ENCODE peak calls at places on chromosomes 7 and 10, in nine cellular contexts. One of them, this sample, is unnamed. For H3K4me1, the result is how much of the 10 kb centered on the place peaks cover.

GRCh38 chr7:32941996-32942782 is 15.1 kb upstream of the FKBP9 start:
- DNase-seq in heart left ventricle: peak
- DNase-seq in body of pancreas: peak
- DNase-seq in spleen: peak
- DNase-seq in right lobe of liver: peak
- DNase-seq in stomach: peak
- DNase-seq in K562: peak
- DNase-seq in A549: peak
- DNase-seq in HCT116: no peak
- DNase-seq in this sample: no peak

GRCh38 chr7:79868010-79868409 is 266.6 kb upstream of the GNAI1 start:
- DNase-seq in heart left ventricle: no peak
- DNase-seq in body of pancreas: no peak
- DNase-seq in spleen: no peak
- DNase-seq in right lobe of liver: no peak
- DNase-seq in stomach: no peak
- DNase-seq in K562: no peak
- DNase-seq in A549: no peak
- DNase-seq in HCT116: no peak
- DNase-seq in this sample: no peak

GRCh38 chr7:129989466-129989865 is 36.7 kb upstream of the UBE2H start:
- DNase-seq in heart left ventricle: no peak
- DNase-seq in body of pancreas: no peak
- DNase-seq in spleen: no peak
- DNase-seq in right lobe of liver: no peak
- DNase-seq in stomach: no peak
- DNase-seq in K562: no peak
- DNase-seq in A549: no peak
- DNase-seq in HCT116: peak
- DNase-seq in this sample: no peak

GRCh38 chr10:115525141-115525540 is 432.0 kb downstream of the ATRNL1 start:
- DNase-seq in heart left ventricle: no peak
- DNase-seq in body of pancreas: no peak
- DNase-seq in spleen: no peak
- DNase-seq in right lobe of liver: no peak
- DNase-seq in stomach: no peak
- DNase-seq in K562: no peak
- DNase-seq in A549: no peak
- DNase-seq in HCT116: no peak
- DNase-seq in this sample: no peak

GRCh38 chr7:55971045-55971444 is 6.7 kb downstream of the NIPSNAP2 start:
- DNase-seq in heart left ventricle: peak
- DNase-seq in body of pancreas: no peak
- DNase-seq in spleen: no peak
- DNase-seq in right lobe of liver: no peak
- DNase-seq in stomach: no peak
- DNase-seq in K562: no peak
- DNase-seq in A549: no peak
- DNase-seq in HCT116: no peak
- DNase-seq in this sample: no peak

GRCh38 chr10:60985946-60986345 is 42.0 kb upstream of the RHOBTB1 start:
- DNase-seq in heart left ventricle: no peak
- DNase-seq in body of pancreas: no peak
- DNase-seq in spleen: no peak
- DNase-seq in right lobe of liver: no peak
- DNase-seq in stomach: no peak
- DNase-seq in K562: no peak
- DNase-seq in A549: no peak
- DNase-seq in HCT116: no peak
- DNase-seq in this sample: no peak

GRCh38 chr7:28806841-28807240 is 151.3 kb downstream of the TRIL start:
- DNase-seq in heart left ventricle: no peak
- DNase-seq in body of pancreas: no peak
- DNase-seq in spleen: no peak
- DNase-seq in right lobe of liver: no peak
- DNase-seq in stomach: no peak
- DNase-seq in K562: no peak
- DNase-seq in A549: no peak
- DNase-seq in HCT116: no peak
- DNase-seq in this sample: no peak

GRCh38 chr7:12633589-12633988 is 53.8 kb upstream of the ARL4A start:
- DNase-seq in heart left ventricle: no peak
- DNase-seq in body of pancreas: no peak
- DNase-seq in spleen: no peak
- DNase-seq in right lobe of liver: no peak
- DNase-seq in stomach: no peak
- DNase-seq in K562: no peak
- DNase-seq in A549: no peak
- DNase-seq in HCT116: no peak
- DNase-seq in this sample: no peak

GRCh38 chr10:70435241-70436085 is 6.0 kb downstream of the NODAL start:
- DNase-seq in heart left ventricle: no peak
- DNase-seq in body of pancreas: no peak
- DNase-seq in spleen: no peak
- DNase-seq in right lobe of liver: no peak
- DNase-seq in stomach: no peak
- DNase-seq in K562: no peak
- DNase-seq in A549: no peak
- DNase-seq in HCT116: no peak
- DNase-seq in this sample: no peak

GRCh38 chr7:137755846-137756685 is 90.7 kb downstream of the DGKI start:
- DNase-seq in heart left ventricle: no peak
- DNase-seq in body of pancreas: no peak
- DNase-seq in spleen: no peak
- DNase-seq in right lobe of liver: no peak
- DNase-seq in stomach: no peak
- DNase-seq in K562: no peak
- DNase-seq in A549: no peak
- DNase-seq in HCT116: no peak
- DNase-seq in this sample: no peak

GRCh38 chr7:100827330-100828226 is at the start of gene EPHB4:
- DNase-seq in heart left ventricle: peak
- DNase-seq in body of pancreas: peak
- DNase-seq in spleen: peak
- DNase-seq in right lobe of liver: peak
- DNase-seq in stomach: peak
- DNase-seq in K562: peak
- DNase-seq in A549: peak
- DNase-seq in HCT116: peak
- DNase-seq in this sample: no peak

GRCh38 chr10:116978906-116979305 is 26.1 kb downstream of the SHTN1 start:
- DNase-seq in heart left ventricle: no peak
- DNase-seq in body of pancreas: no peak
- DNase-seq in spleen: no peak
- DNase-seq in right lobe of liver: no peak
- DNase-seq in stomach: no peak
- DNase-seq in K562: no peak
- DNase-seq in A549: no peak
- DNase-seq in HCT116: no peak
- DNase-seq in this sample: no peak

GRCh38 chr7:102451371-102452054 is 13.2 kb downstream of the ALKBH4 start:
- DNase-seq in heart left ventricle: no peak
- DNase-seq in body of pancreas: no peak
- DNase-seq in spleen: no peak
- DNase-seq in right lobe of liver: no peak
- DNase-seq in stomach: no peak
- DNase-seq in K562: peak
- DNase-seq in A549: no peak
- DNase-seq in HCT116: no peak
- DNase-seq in this sample: no peak

GRCh38 chr7:25857376-25858067 is 294.5 kb upstream of the NFE2L3 start:
- DNase-seq in heart left ventricle: no peak
- DNase-seq in body of pancreas: no peak
- DNase-seq in spleen: no peak
- DNase-seq in right lobe of liver: no peak
- DNase-seq in stomach: no peak
- DNase-seq in K562: peak
- DNase-seq in A549: peak
- DNase-seq in HCT116: no peak
- DNase-seq in this sample: no peak

GRCh38 chr7:71236488-71237179 is 104.7 kb downstream of the GALNT17 start:
- DNase-seq in heart left ventricle: peak
- DNase-seq in body of pancreas: peak
- DNase-seq in spleen: no peak
- DNase-seq in right lobe of liver: no peak
- DNase-seq in stomach: no peak
- DNase-seq in K562: no peak
- DNase-seq in A549: no peak
- DNase-seq in HCT116: no peak
- DNase-seq in this sample: no peak

GRCh38 chr7:48148311-48148710 is 22.9 kb upstream of the ABCA13 start:
- DNase-seq in heart left ventricle: no peak
- DNase-seq in body of pancreas: no peak
- DNase-seq in spleen: no peak
- DNase-seq in right lobe of liver: no peak
- DNase-seq in stomach: no peak
- DNase-seq in K562: no peak
- DNase-seq in A549: no peak
- DNase-seq in HCT116: no peak
- DNase-seq in this sample: no peak

GRCh38 chr7:48147078-48147591 is 24.1 kb upstream of the ABCA13 start:
- DNase-seq in heart left ventricle: no peak
- DNase-seq in body of pancreas: no peak
- DNase-seq in spleen: no peak
- DNase-seq in right lobe of liver: no peak
- DNase-seq in stomach: no peak
- DNase-seq in K562: no peak
- DNase-seq in A549: no peak
- DNase-seq in HCT116: no peak
- DNase-seq in this sample: no peak

GRCh38 chr7:48154792-48155413 is 16.4 kb upstream of the ABCA13 start:
- DNase-seq in heart left ventricle: no peak
- DNase-seq in body of pancreas: peak
- DNase-seq in spleen: no peak
- DNase-seq in right lobe of liver: no peak
- DNase-seq in stomach: no peak
- DNase-seq in K562: no peak
- DNase-seq in A549: peak
- DNase-seq in HCT116: peak
- DNase-seq in this sample: no peak

GRCh38 chr7:48149058-48149457 is 22.2 kb upstream of the ABCA13 start:
- DNase-seq in heart left ventricle: no peak
- DNase-seq in body of pancreas: no peak
- DNase-seq in spleen: no peak
- DNase-seq in right lobe of liver: no peak
- DNase-seq in stomach: no peak
- DNase-seq in K562: no peak
- DNase-seq in A549: no peak
- DNase-seq in HCT116: no peak
- DNase-seq in this sample: no peak

GRCh38 chr7:48150086-48150485 is 21.2 kb upstream of the ABCA13 start:
- DNase-seq in heart left ventricle: no peak
- DNase-seq in body of pancreas: no peak
- DNase-seq in spleen: no peak
- DNase-seq in right lobe of liver: no peak
- DNase-seq in stomach: no peak
- DNase-seq in K562: no peak
- DNase-seq in A549: no peak
- DNase-seq in HCT116: no peak
- DNase-seq in this sample: no peak
- H3K4me1 ChIP-seq in heart left ventricle: under half
- H3K4me1 ChIP-seq in body of pancreas: under half
- H3K4me1 ChIP-seq in spleen: under half
- H3K4me1 ChIP-seq in right lobe of liver: under half
- H3K4me1 ChIP-seq in stomach: under half
- H3K4me1 ChIP-seq in K562: under half
- H3K4me1 ChIP-seq in A549: under half
- H3K4me1 ChIP-seq in HCT116: under half
- H3K4me1 ChIP-seq in this sample: under half

GRCh38 chr10:3095373-3096139 is 28.2 kb downstream of the PFKP start:
- DNase-seq in heart left ventricle: no peak
- DNase-seq in body of pancreas: peak
- DNase-seq in spleen: no peak
- DNase-seq in right lobe of liver: no peak
- DNase-seq in stomach: no peak
- DNase-seq in K562: peak
- DNase-seq in A549: peak
- DNase-seq in HCT116: peak
- DNase-seq in this sample: no peak
- TF ChIP-seq POLR2A in heart left ventricle: no peak
- TF ChIP-seq POLR2A in body of pancreas: no peak
- TF ChIP-seq POLR2A in spleen: no peak
- TF ChIP-seq POLR2A in right lobe of liver: no peak
- TF ChIP-seq POLR2A in stomach: no peak
- TF ChIP-seq POLR2A in K562: peak
- TF ChIP-seq POLR2A in A549: no peak
- TF ChIP-seq POLR2A in HCT116: no peak
- TF ChIP-seq POLR2A in this sample: no peak

GRCh38 chr10:101038486-101038885 is 7.5 kb downstream of the SFXN3 start:
- DNase-seq in heart left ventricle: peak
- DNase-seq in body of pancreas: no peak
- DNase-seq in spleen: peak
- DNase-seq in right lobe of liver: no peak
- DNase-seq in stomach: no peak
- DNase-seq in K562: peak
- DNase-seq in A549: no peak
- DNase-seq in HCT116: no peak
- DNase-seq in this sample: no peak

GRCh38 chr10:101035314-101035713 is 4.3 kb downstream of the SFXN3 start:
- DNase-seq in heart left ventricle: peak
- DNase-seq in body of pancreas: no peak
- DNase-seq in spleen: peak
- DNase-seq in right lobe of liver: no peak
- DNase-seq in stomach: no peak
- DNase-seq in K562: no peak
- DNase-seq in A549: no peak
- DNase-seq in HCT116: no peak
- DNase-seq in this sample: no peak

GRCh38 chr10:101032637-101033201 is 1.7 kb downstream of the SFXN3 start:
- DNase-seq in heart left ventricle: peak
- DNase-seq in body of pancreas: peak
- DNase-seq in spleen: no peak
- DNase-seq in right lobe of liver: no peak
- DNase-seq in stomach: peak
- DNase-seq in K562: no peak
- DNase-seq in A549: peak
- DNase-seq in HCT116: peak
- DNase-seq in this sample: peak

GRCh38 chr10:101036726-101037125 is 5.7 kb downstream of the SFXN3 start:
- DNase-seq in heart left ventricle: peak
- DNase-seq in body of pancreas: no peak
- DNase-seq in spleen: peak
- DNase-seq in right lobe of liver: no peak
- DNase-seq in stomach: no peak
- DNase-seq in K562: no peak
- DNase-seq in A549: no peak
- DNase-seq in HCT116: no peak
- DNase-seq in this sample: no peak

GRCh38 chr10:101035916-101036702 is 5.1 kb downstream of the SFXN3 start:
- DNase-seq in heart left ventricle: peak
- DNase-seq in body of pancreas: no peak
- DNase-seq in spleen: peak
- DNase-seq in right lobe of liver: no peak
- DNase-seq in stomach: no peak
- DNase-seq in K562: no peak
- DNase-seq in A549: no peak
- DNase-seq in HCT116: no peak
- DNase-seq in this sample: no peak
- TF ChIP-seq CTCF in heart left ventricle: no peak
- TF ChIP-seq CTCF in body of pancreas: no peak
- TF ChIP-seq CTCF in spleen: no peak
- TF ChIP-seq CTCF in right lobe of liver: no peak
- TF ChIP-seq CTCF in stomach: no peak
- TF ChIP-seq CTCF in K562: no peak
- TF ChIP-seq CTCF in A549: no peak
- TF ChIP-seq CTCF in HCT116: no peak
- TF ChIP-seq CTCF in this sample: no peak

GRCh38 chr10:59898125-59898835 is 8.1 kb downstream of the CCDC6 start:
- DNase-seq in heart left ventricle: no peak
- DNase-seq in body of pancreas: no peak
- DNase-seq in spleen: no peak
- DNase-seq in right lobe of liver: no peak
- DNase-seq in stomach: no peak
- DNase-seq in K562: no peak
- DNase-seq in A549: no peak
- DNase-seq in HCT116: no peak
- DNase-seq in this sample: no peak
- H3K4me1 ChIP-seq in heart left ventricle: under half
- H3K4me1 ChIP-seq in body of pancreas: half or more
- H3K4me1 ChIP-seq in spleen: half or more
- H3K4me1 ChIP-seq in right lobe of liver: under half
- H3K4me1 ChIP-seq in stomach: half or more
- H3K4me1 ChIP-seq in K562: under half
- H3K4me1 ChIP-seq in A549: under half
- H3K4me1 ChIP-seq in HCT116: under half
- H3K4me1 ChIP-seq in this sample: under half